ENCODE peak calls at places on chromosomes 11 and 22, in six cellular contexts. S, X, G, J, L and M are unnamed samples.

GRCh38 chr22:25134028-25134427 is 65.6 kb upstream of the CRYBB3 start:
- DNase-seq in S (no peak), X (no peak), G (no peak), J (no peak), L (no peak), M (no peak)

GRCh38 chr11:17694711-17695110 is 24.7 kb upstream of the MYOD1 start:
- DNase-seq in S (no peak), X (no peak), G (no peak), J (no peak), L (no peak), M (no peak)

GRCh38 chr22:21047730-21048129 is 2.0 kb downstream of the LRRC74B start:
- DNase-seq in S (no peak), X (no peak), G (no peak), J (no peak), L (no peak), M (no peak)

GRCh38 chr22:49719046-49719445 is 108.6 kb downstream of the BRD1 start:
- DNase-seq in S (no peak), X (no peak), G (no peak), J (no peak), L (no peak), M (no peak)

GRCh38 chr11:34501500-34501899 is 12.1 kb downstream of the ELF5 start:
- DNase-seq in S (peak; percentile 28), X (no peak), G (no peak), J (no peak), L (peak; percentile 49), M (no peak)

GRCh38 chr11:92626624-92627023 is 342.8 kb upstream of the MTNR1B start:
- DNase-seq in S (no peak), X (no peak), G (no peak), J (no peak), L (no peak), M (no peak)

GRCh38 chr22:30312053-30312452 is 14.7 kb downstream of the TBC1D10A start:
- DNase-seq in S (no peak), X (no peak), G (no peak), J (no peak), L (no peak), M (no peak)

GRCh38 chr11:57800444-57801184 is 39.0 kb downstream of the CTNND1 start:
- DNase-seq in S (peak; percentile 49), X (no peak), G (peak; percentile 59), J (no peak), L (no peak), M (no peak)

GRCh38 chr22:46971141-46971775 is 208.8 kb downstream of the TBC1D22A start:
- DNase-seq in S (peak; percentile 12), X (no peak), G (peak; percentile 67), J (no peak), L (no peak), M (no peak)

GRCh38 chr11:67356867-67357561 is 3.7 kb upstream of the POLD4 start:
- DNase-seq in S (no peak), X (peak; percentile 57), G (peak; percentile 83), J (peak; percentile 74), L (no peak), M (no peak)

GRCh38 chr11:19428206-19429001 is 187.7 kb upstream of the E2F8 start:
- DNase-seq in S (no peak), X (no peak), G (no peak), J (no peak), L (no peak), M (no peak)

GRCh38 chr11:46808804-46809431 is 37.2 kb downstream of the CKAP5 start:
- DNase-seq in S (no peak), X (no peak), G (no peak), J (no peak), L (no peak), M (no peak)

GRCh38 chr11:68838572-68838964 is 3.1 kb downstream of the CPT1A start:
- DNase-seq in S (no peak), X (no peak), G (no peak), J (peak; percentile 66), L (peak; percentile 54), M (no peak)

GRCh38 chr11:81570669-81571068 is 1163.0 kb downstream of the FAM181B start:
- DNase-seq in S (no peak), X (no peak), G (no peak), J (no peak), L (no peak), M (no peak)

GRCh38 chr11:79249341-79249993 is 191.4 kb downstream of the TENM4 start:
- DNase-seq in S (no peak), X (no peak), G (no peak), J (no peak), L (no peak), M (no peak)

GRCh38 chr11:112541140-112541901 is 280.7 kb upstream of the PLET1 start:
- DNase-seq in S (no peak), X (no peak), G (no peak), J (no peak), L (no peak), M (no peak)

GRCh38 chr11:68942751-68943271 is 38.0 kb downstream of the MRGPRD start:
- DNase-seq in S (no peak), X (no peak), G (no peak), J (peak; percentile 77), L (no peak), M (no peak)

GRCh38 chr11:35112846-35113105 is 26.2 kb upstream of the CD44 start:
- DNase-seq in S (no peak), X (no peak), G (no peak), J (no peak), L (no peak), M (no peak)

GRCh38 chr22:19271273-19271855 is 20.2 kb downstream of the CLTCL1 start:
- DNase-seq in S (no peak), X (no peak), G (no peak), J (no peak), L (no peak), M (no peak)

GRCh38 chr22:49726022-49726681 is 101.5 kb downstream of the BRD1 start:
- DNase-seq in S (no peak), X (no peak), G (no peak), J (no peak), L (no peak), M (no peak)

GRCh38 chr22:28025866-28026575 is 107.0 kb upstream of the PITPNB start:
- DNase-seq in S (no peak), X (no peak), G (no peak), J (no peak), L (no peak), M (no peak)

GRCh38 chr22:41481925-41482318 is 13.0 kb downstream of the ACO2 start:
- DNase-seq in S (no peak), X (no peak), G (no peak), J (no peak), L (no peak), M (no peak)

GRCh38 chr22:41446057-41446501 is 522 bp downstream of the TOB2 start:
- DNase-seq in S (no peak), X (no peak), G (peak; percentile 27), J (peak; percentile 42), L (peak; percentile 34), M (no peak)

GRCh38 chr11:74870485-74870884 is 78.4 kb downstream of the XRRA1 start:
- DNase-seq in S (no peak), X (no peak), G (no peak), J (no peak), L (no peak), M (no peak)

GRCh38 chr22:36340621-36341020 is 47.1 kb downstream of the MYH9 start:
- DNase-seq in S (no peak), X (no peak), G (no peak), J (no peak), L (no peak), M (no peak)

GRCh38 chr11:102617491-102618026 is 7.6 kb downstream of the MMP20 start:
- DNase-seq in S (no peak), X (no peak), G (no peak), J (no peak), L (no peak), M (no peak)

GRCh38 chr11:83827940-83828554 is 541.9 kb upstream of the CCDC90B start:
- DNase-seq in S (no peak), X (no peak), G (peak; percentile 34), J (no peak), L (no peak), M (no peak)

GRCh38 chr11:12126352-12127019 is 16.1 kb downstream of the MICAL2 start:
- DNase-seq in S (no peak), X (no peak), G (no peak), J (no peak), L (no peak), M (no peak)

GRCh38 chr11:60887531-60887930 is 18.9 kb downstream of the PRPF19 start:
- DNase-seq in S (peak; percentile 50), X (no peak), G (peak; percentile 55), J (peak; percentile 10), L (peak; percentile 46), M (peak; percentile 33)

GRCh38 chr11:75524576-75525432 is 937 bp downstream of the GDPD5 start:
- DNase-seq in S (no peak), X (peak; percentile 24), G (peak; percentile 21), J (no peak), L (no peak), M (no peak)

GRCh38 chr11:27621440-27622161 is 78.7 kb downstream of the BDNF start:
- DNase-seq in S (no peak), X (no peak), G (no peak), J (no peak), L (no peak), M (no peak)

DNA sequence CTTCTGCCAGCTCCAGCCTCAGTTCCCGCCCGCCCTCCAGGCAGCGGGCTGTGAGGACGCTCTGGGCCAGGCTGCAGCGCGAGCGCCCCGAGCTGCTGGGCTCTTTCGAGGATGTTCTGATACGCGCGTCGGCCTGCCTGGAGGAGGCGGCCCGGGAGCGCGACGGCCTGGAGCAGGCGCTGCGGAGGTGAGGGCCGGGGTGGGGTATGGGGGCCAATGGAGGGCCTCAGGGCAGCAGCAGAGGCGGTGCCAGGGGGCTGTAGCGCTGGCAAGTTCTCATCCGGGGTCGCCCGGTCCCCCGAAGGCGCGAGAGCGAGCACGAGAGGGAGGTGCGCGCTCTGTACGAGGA is 2.2 kb downstream of the CRACR2B start:
- DNase-seq in S (no peak), X (no peak), G (no peak), J (no peak), L (no peak), M (no peak)
- H3K4me1 ChIP-seq in S (peaks cover 80% of the 10 kb centered on the region), X (peaks cover 43% of the 10 kb centered on the region), G (peaks cover 34% of the 10 kb centered on the region), J (no peaks in the 10 kb centered on the region), L (peaks cover 41% of the 10 kb centered on the region), M (peaks cover 28% of the 10 kb centered on the region)

GRCh38 chr11:132874638-132875037 is 657.7 kb downstream of the OPCML start:
- DNase-seq in S (no peak), X (no peak), G (no peak), J (no peak), L (no peak), M (no peak)
- H3K27ac ChIP-seq in S (no peak overlapping the region), X (no peak overlapping the region), G (no peak overlapping the region), J (no peak overlapping the region), L (no peak overlapping the region), M (no peak overlapping the region)

GRCh38 chr11:64864135-64864472 is 14.3 kb downstream of the EHD1 start:
- DNase-seq in S (no peak), X (no peak), G (no peak), J (no peak), L (peak; percentile 53), M (no peak)
- H3K4me1 ChIP-seq in S (peaks cover 77% of the 10 kb centered on the region), X (peaks cover 92% of the 10 kb centered on the region), G (peaks cover 39% of the 10 kb centered on the region), J (peaks cover 10% of the 10 kb centered on the region), L (peaks cover 81% of the 10 kb centered on the region), M (peaks cover 7% of the 10 kb centered on the region)

DNA sequence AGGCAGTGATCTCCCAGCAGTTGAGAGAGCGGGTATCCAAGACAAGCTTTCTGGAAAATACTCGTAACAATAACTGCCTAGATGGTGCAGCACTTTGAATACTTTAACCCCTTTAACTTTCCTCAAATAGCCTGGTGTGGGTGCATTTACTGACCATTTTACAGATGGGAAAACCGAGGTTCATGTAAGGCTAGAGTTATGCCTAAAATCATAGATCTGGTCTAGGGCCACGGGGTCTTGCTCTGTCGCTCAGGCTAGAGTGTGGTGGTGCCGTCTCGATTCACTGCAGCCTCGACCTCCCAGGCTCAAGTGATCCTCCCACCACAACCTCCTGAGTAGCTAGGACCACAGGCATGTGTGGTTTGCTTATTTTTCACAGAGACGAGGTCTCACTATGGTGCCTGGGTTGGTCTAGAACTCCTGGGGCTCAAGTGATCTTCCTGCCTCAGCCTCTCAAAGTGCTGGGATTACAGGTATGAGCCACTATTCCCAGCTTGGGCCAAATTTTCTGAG is 269.2 kb upstream of the SYN3 start:
- DNase-seq in S (no peak), X (no peak), G (no peak), J (no peak), L (no peak), M (no peak)
- H3K27ac ChIP-seq in S (no peak overlapping the region), X (no peak overlapping the region), G (no peak overlapping the region), J (no peak overlapping the region), L (no peak overlapping the region), M (no peak overlapping the region)